ENCODE peak calls at places on chromosome 5, in ten cellular contexts. Q is EL; S is substantia nigra; M is fibroblast of the aortic adventitia; E is pancreas; Z is A549; U is central memory CD4-positive, alpha-beta T cell; A is bronchial epithelial cell; L is prostate gland; K is AG10803. I is an unnamed sample.

GRCh38 chr5:140234590-140234989 is 59.6 kb downstream of the CYSTM1 start:
- DNase-seq in Q (no peak), S (no peak), M (no peak), E (no peak), Z (no peak), U (no peak), A (no peak), L (no peak), K (no peak), I (no peak)

GRCh38 chr5:167936944-167937627 is 354.4 kb upstream of the WWC1 start:
- DNase-seq in Q (no peak), S (no peak), M (no peak), E (no peak), Z (no peak), U (no peak), A (no peak), L (no peak), K (peak; percentile 77), I (no peak)

GRCh38 chr5:143019614-143020515 is 249.7 kb downstream of the ARHGAP26 start:
- DNase-seq in Q (no peak), S (no peak), M (no peak), E (no peak), Z (no peak), U (no peak), A (no peak), L (no peak), K (no peak), I (no peak)

GRCh38 chr5:180471866-180472265 is 22.3 kb upstream of the CNOT6 start:
- DNase-seq in Q (no peak), S (no peak), M (no peak), E (no peak), Z (no peak), U (no peak), A (no peak), L (no peak), K (no peak), I (no peak)

GRCh38 chr5:73256462-73257260 is 83.7 kb downstream of the TMEM174 start:
- DNase-seq in Q (peak; percentile 37), S (no peak), M (no peak), E (no peak), Z (no peak), U (no peak), A (peak; percentile 95), L (no peak), K (no peak), I (peak; percentile 84)

GRCh38 chr5:1294839-1295649 is at the start of gene TERT:
- DNase-seq in Q (peak; percentile 30), S (no peak), M (no peak), E (no peak), Z (peak; percentile 48), U (peak; percentile 53), A (no peak), L (no peak), K (no peak), I (no peak)

GRCh38 chr5:127906562-127907204 is 176.9 kb upstream of the SLC12A2 start:
- DNase-seq in Q (no peak), S (no peak), M (no peak), E (no peak), Z (no peak), U (no peak), A (no peak), L (no peak), K (no peak), I (no peak)

GRCh38 chr5:150647275-150648251 is 7.1 kb downstream of the SYNPO start:
- DNase-seq in Q (no peak), S (no peak), M (no peak), E (no peak), Z (no peak), U (no peak), A (no peak), L (no peak), K (no peak), I (no peak)

GRCh38 chr5:160379485-160379884 is 9.1 kb upstream of the C1QTNF2 start:
- DNase-seq in Q (no peak), S (no peak), M (no peak), E (no peak), Z (no peak), U (no peak), A (no peak), L (no peak), K (peak; percentile 24), I (no peak)

GRCh38 chr5:32201140-32201539 is 27.0 kb upstream of the GOLPH3 start:
- DNase-seq in Q (no peak), S (no peak), M (peak; percentile 80), E (no peak), Z (no peak), U (no peak), A (peak; percentile 58), L (no peak), K (peak; percentile 12), I (no peak)

GRCh38 chr5:141814064-141814982 is 63.9 kb downstream of the PCDH1 start:
- DNase-seq in Q (peak; percentile 44), S (peak; percentile 68), M (peak; percentile 17), E (peak; percentile 26), Z (peak; percentile 79), U (peak; percentile 8), A (peak; percentile 31), L (no peak), K (no peak), I (peak; percentile 64)

GRCh38 chr5:143456952-143457547 is 53.6 kb upstream of the NR3C1 start:
- DNase-seq in Q (peak; percentile 69), S (no peak), M (peak; percentile 71), E (no peak), Z (peak; percentile 25), U (no peak), A (peak; percentile 82), L (no peak), K (peak; percentile 49), I (peak; percentile 30)

GRCh38 chr5:35783551-35783950 is 73.1 kb upstream of the IL7R start:
- DNase-seq in Q (no peak), S (no peak), M (no peak), E (no peak), Z (no peak), U (no peak), A (no peak), L (no peak), K (peak; percentile 46), I (no peak)

GRCh38 chr5:109900911-109901627 is 211.3 kb downstream of the MAN2A1 start:
- DNase-seq in Q (no peak), S (no peak), M (no peak), E (no peak), Z (no peak), U (no peak), A (no peak), L (no peak), K (no peak), I (peak; percentile 98)

GRCh38 chr5:118126159-118126558 is 862.2 kb downstream of the DTWD2 start:
- DNase-seq in Q (peak; percentile 30), S (no peak), M (no peak), E (no peak), Z (no peak), U (no peak), A (peak; percentile 31), L (no peak), K (no peak), I (no peak)

GRCh38 chr5:140672455-140673186 is 755 bp downstream of the DND1 start:
- DNase-seq in Q (peak; percentile 43), S (peak; percentile 11), M (no peak), E (peak; percentile 41), Z (no peak), U (no peak), A (no peak), L (no peak), K (no peak), I (no peak)

GRCh38 chr5:157971466-157972324 is 112.8 kb upstream of the CLINT1 start:
- DNase-seq in Q (no peak), S (no peak), M (peak; percentile 43), E (no peak), Z (no peak), U (no peak), A (no peak), L (no peak), K (peak; percentile 38), I (no peak)

GRCh38 chr5:14665949-14666741 is 1.6 kb downstream of the OTULIN start:
- DNase-seq in Q (peak; percentile 45), S (no peak), M (no peak), E (no peak), Z (peak; percentile 46), U (peak; percentile 50), A (peak; percentile 51), L (peak; percentile 43), K (no peak), I (peak; percentile 47)

GRCh38 chr5:125446986-125447385 is 700.5 kb upstream of the ZNF608 start:
- DNase-seq in Q (peak; percentile 77), S (no peak), M (peak; percentile 60), E (no peak), Z (no peak), U (no peak), A (peak; percentile 54), L (no peak), K (peak; percentile 2), I (peak; percentile 89)

GRCh38 chr5:50445281-50445949 is 4.3 kb upstream of the EMB start:
- DNase-seq in Q (no peak), S (no peak), M (no peak), E (no peak), Z (no peak), U (peak; percentile 69), A (no peak), L (no peak), K (no peak), I (no peak)

GRCh38 chr5:133924221-133924920 is 44.1 kb downstream of the C5orf15 start:
- DNase-seq in Q (no peak), S (no peak), M (no peak), E (no peak), Z (no peak), U (no peak), A (no peak), L (no peak), K (peak; percentile 33), I (no peak)

GRCh38 chr5:150317048-150318003 is 14.6 kb upstream of the ARSI start:
- DNase-seq in Q (peak; percentile 99), S (no peak), M (peak; percentile 79), E (no peak), Z (peak; percentile 95), U (no peak), A (peak; percentile 95), L (no peak), K (peak; percentile 85), I (peak; percentile 96)

GRCh38 chr5:150297934-150298595 is 4.6 kb downstream of the ARSI start:
- DNase-seq in Q (no peak), S (no peak), M (no peak), E (no peak), Z (no peak), U (no peak), A (no peak), L (no peak), K (no peak), I (no peak)

GRCh38 chr5:100902406-100903035 is 561 bp downstream of the ST8SIA4 start:
- DNase-seq in Q (no peak), S (no peak), M (no peak), E (no peak), Z (no peak), U (no peak), A (no peak), L (no peak), K (no peak), I (peak; percentile 24)

GRCh38 chr5:124747770-124748686 is 1.6 kb upstream of the ZNF608 start:
- DNase-seq in Q (peak; percentile 39), S (no peak), M (peak; percentile 53), E (no peak), Z (peak; percentile 16), U (no peak), A (peak; percentile 14), L (no peak), K (no peak), I (peak; percentile 21)

GRCh38 chr5:13325765-13326164 is 618.7 kb downstream of the DNAH5 start:
- DNase-seq in Q (peak; percentile 0), S (no peak), M (peak; percentile 17), E (no peak), Z (no peak), U (no peak), A (peak; percentile 40), L (no peak), K (peak; percentile 21), I (peak; percentile 70)

GRCh38 chr5:112366987-112367386 is 52.1 kb downstream of the EPB41L4A start:
- DNase-seq in Q (no peak), S (no peak), M (no peak), E (no peak), Z (peak; percentile 53), U (no peak), A (peak; percentile 39), L (no peak), K (no peak), I (peak; percentile 39)

GRCh38 chr5:90558344-90559192 is at the start of gene ADGRV1:
- DNase-seq in Q (peak; percentile 37), S (peak; percentile 47), M (peak; percentile 30), E (peak; percentile 93), Z (peak; percentile 8), U (no peak), A (peak; percentile 87), L (peak; percentile 73), K (peak; percentile 23), I (peak; percentile 99)

I was measured in PC-3.